ENCODE peak calls at places on chromosomes 11 and 22, in ten cellular contexts. S is PC-3, U is GM12865, I is RWPE2, A is AG10803, O is Caco-2, W is A549, J is GM23338, C is left lung, F is fibroblast of the aortic adventitia. V is an unnamed sample.

GRCh38 chr22:25766418-25766817 is 24.4 kb downstream of the MYO18B start:
- DNase-seq in S (no peak), U (no peak), I (no peak), A (no peak), O (no peak), W (no peak), J (no peak), C (no peak), F (no peak), V (no peak)

GRCh38 chr11:8917157-8917820 is 6.3 kb downstream of the AKIP1 start:
- DNase-seq in S (peak), U (no peak), I (no peak), A (peak), O (no peak), W (no peak), J (peak), C (peak), F (peak), V (no peak)

GRCh38 chr22:50191041-50191740 is 5.5 kb downstream of the TRABD start:
- DNase-seq in S (no peak), U (peak), I (no peak), A (no peak), O (no peak), W (no peak), J (no peak), C (peak), F (no peak), V (no peak)

GRCh38 chr11:66013762-66014100 is 1.9 kb downstream of the CST6 start:
- DNase-seq in S (no peak), U (no peak), I (peak), A (no peak), O (no peak), W (no peak), J (no peak), C (no peak), F (no peak), V (no peak)

GRCh38 chr22:28620244-28620922 is 59.3 kb downstream of the TTC28 start:
- DNase-seq in S (no peak), U (no peak), I (no peak), A (peak), O (no peak), W (no peak), J (no peak), C (no peak), F (peak), V (no peak)

GRCh38 chr22:43396934-43397457 is 14.8 kb upstream of the MPPED1 start:
- DNase-seq in S (no peak), U (no peak), I (no peak), A (no peak), O (no peak), W (no peak), J (no peak), C (no peak), F (no peak), V (no peak)

GRCh38 chr11:129652828-129653227 is 162.8 kb upstream of the TMEM45B start:
- DNase-seq in S (peak), U (no peak), I (no peak), A (no peak), O (no peak), W (no peak), J (no peak), C (no peak), F (peak), V (no peak)

GRCh38 chr11:114478768-114479167 is 39.5 kb downstream of the REXO2 start:
- DNase-seq in S (peak), U (no peak), I (no peak), A (no peak), O (no peak), W (no peak), J (peak), C (no peak), F (peak), V (no peak)

GRCh38 chr22:30386960-30387848 is at the start of gene RNF215:
- DNase-seq in S (peak), U (peak), I (no peak), A (peak), O (peak), W (peak), J (peak), C (peak), F (peak), V (peak)

GRCh38 chr11:122617926-122618325 is 37.6 kb upstream of the UBASH3B start:
- DNase-seq in S (no peak), U (no peak), I (no peak), A (no peak), O (no peak), W (no peak), J (no peak), C (no peak), F (no peak), V (no peak)

GRCh38 chr11:36155770-36156485 is 133.3 kb downstream of the COMMD9 start:
- DNase-seq in S (peak), U (no peak), I (no peak), A (peak), O (no peak), W (no peak), J (peak), C (no peak), F (peak), V (no peak)

GRCh38 chr11:36151933-36152580 is 137.2 kb downstream of the COMMD9 start:
- DNase-seq in S (no peak), U (no peak), I (no peak), A (no peak), O (no peak), W (no peak), J (no peak), C (no peak), F (peak), V (no peak)

GRCh38 chr11:36155301-36155700 is 133.9 kb downstream of the COMMD9 start:
- DNase-seq in S (no peak), U (no peak), I (no peak), A (no peak), O (no peak), W (no peak), J (no peak), C (no peak), F (no peak), V (no peak)

GRCh38 chr11:36150986-36151385 is 138.2 kb downstream of the COMMD9 start:
- DNase-seq in S (no peak), U (no peak), I (no peak), A (peak), O (no peak), W (no peak), J (no peak), C (no peak), F (peak), V (no peak)

GRCh38 chr11:36153581-36153980 is 135.6 kb downstream of the COMMD9 start:
- DNase-seq in S (no peak), U (no peak), I (no peak), A (no peak), O (no peak), W (no peak), J (peak), C (no peak), F (no peak), V (no peak)
- TF ChIP-seq CTCF in S (no peak), U (no peak), I (no peak), A (peak), O (no peak), W (no peak), J (peak), C (no peak), F (no peak), V (no peak)

GRCh38 chr11:47443028-47443700 is 5.8 kb downstream of the RAPSN start:
- DNase-seq in S (no peak), U (no peak), I (no peak), A (no peak), O (no peak), W (peak), J (peak), C (no peak), F (no peak), V (no peak)
- TF ChIP-seq CTCF in S (no peak), U (no peak), I (no peak), A (no peak), O (no peak), W (no peak), J (peak), C (no peak), F (peak), V (no peak)

GRCh38 chr22:44957267-44957905 is 52.4 kb downstream of the PHF21B start:
- DNase-seq in S (peak), U (no peak), I (no peak), A (no peak), O (no peak), W (no peak), J (peak), C (no peak), F (peak), V (no peak)
- TF ChIP-seq CTCF in S (peak), U (no peak), I (no peak), A (peak), O (peak), W (no peak), J (peak), C (no peak), F (peak), V (no peak)

GRCh38 chr22:38223289-38223960 is 21.6 kb downstream of the MAFF start:
- DNase-seq in S (no peak), U (no peak), I (no peak), A (no peak), O (no peak), W (no peak), J (no peak), C (no peak), F (no peak), V (no peak)
- TF ChIP-seq CTCF in S (peak), U (no peak), I (peak), A (no peak), O (no peak), W (peak), J (no peak), C (no peak), F (no peak), V (peak)